ENCODE peak calls at places on chromosomes 11 and 22, in five cellular contexts. N, X, P, G and T are unnamed samples. For H3K4me1, the result is how much of the 10 kb centered on the place peaks cover.

GRCh38 chr11:118339281-118340045 is 3.0 kb downstream of the CD3D start:
- DNase-seq in N (peak), X (no peak), P (no peak), G (no peak), T (no peak)

GRCh38 chr11:110777765-110778164 is 65.5 kb upstream of the ARHGAP20 start:
- DNase-seq in N (no peak), X (no peak), P (no peak), G (peak), T (no peak)

GRCh38 chr11:1303196-1303821 is 6.1 kb downstream of the TOLLIP start:
- DNase-seq in N (no peak), X (no peak), P (peak), G (peak), T (no peak)

GRCh38 chr22:49528420-49528720 is 299.3 kb downstream of the BRD1 start:
- DNase-seq in N (no peak), X (no peak), P (no peak), G (no peak), T (no peak)

GRCh38 chr11:130652671-130653335 is 204.4 kb downstream of the ADAMTS15 start:
- DNase-seq in N (no peak), X (no peak), P (no peak), G (no peak), T (no peak)

GRCh38 chr11:102111011-102111786 is 952 bp downstream of the YAP1 start:
- DNase-seq in N (peak), X (peak), P (peak), G (peak), T (no peak)

GRCh38 chr22:38835888-38836301 is 7.9 kb downstream of the NPTXR start:
- DNase-seq in N (no peak), X (no peak), P (no peak), G (peak), T (no peak)

GRCh38 chr11:68714047-68714856 is 29.9 kb downstream of the GAL start:
- DNase-seq in N (no peak), X (no peak), P (no peak), G (no peak), T (no peak)

GRCh38 chr11:7281083-7281482 is 29.4 kb downstream of the SYT9 start:
- DNase-seq in N (no peak), X (peak), P (no peak), G (peak), T (no peak)

GRCh38 chr11:45662665-45663485 is 2.5 kb downstream of the CHST1 start:
- DNase-seq in N (no peak), X (no peak), P (peak), G (peak), T (no peak)

GRCh38 chr22:50074551-50075042 is 10.6 kb downstream of the MLC1 start:
- DNase-seq in N (no peak), X (no peak), P (no peak), G (no peak), T (no peak)

GRCh38 chr11:23021287-23021863 is 161.1 kb upstream of the CCDC179 start:
- DNase-seq in N (no peak), X (peak), P (peak), G (no peak), T (peak)

GRCh38 chr11:45173064-45173463 is 26.6 kb downstream of the PRDM11 start:
- DNase-seq in N (no peak), X (no peak), P (peak), G (no peak), T (no peak)

GRCh38 chr22:45341503-45341902 is 31.8 kb downstream of the FAM118A start:
- DNase-seq in N (peak), X (no peak), P (no peak), G (no peak), T (no peak)

GRCh38 chr11:60130496-60130895 is 42.0 kb downstream of the MS4A2 start:
- DNase-seq in N (no peak), X (peak), P (peak), G (peak), T (peak)

GRCh38 chr22:43892183-43892894 is 526 bp upstream of the PNPLA5 start:
- DNase-seq in N (no peak), X (no peak), P (no peak), G (no peak), T (no peak)

GRCh38 chr11:34633990-34634725 is 13.3 kb downstream of the EHF start:
- DNase-seq in N (no peak), X (no peak), P (peak), G (peak), T (no peak)

GRCh38 chr22:28983190-28983589 is 78.4 kb downstream of the C22orf31 start:
- DNase-seq in N (no peak), X (no peak), P (no peak), G (peak), T (no peak)

GRCh38 chr11:59152312-59152967 is 9.8 kb downstream of the FAM111A start:
- DNase-seq in N (peak), X (no peak), P (no peak), G (no peak), T (no peak)

GRCh38 chr22:23376256-23376655 is 195.9 kb downstream of the BCR start:
- DNase-seq in N (peak), X (no peak), P (peak), G (peak), T (peak)

GRCh38 chr22:29156507-29156906 is 49.2 kb upstream of the EMID1 start:
- DNase-seq in N (no peak), X (no peak), P (no peak), G (no peak), T (no peak)

GRCh38 chr22:31449521-31449920 is 40.1 kb downstream of the EIF4ENIF1 start:
- DNase-seq in N (no peak), X (no peak), P (no peak), G (no peak), T (no peak)

GRCh38 chr22:35894464-35894878 is 134.2 kb downstream of the RBFOX2 start:
- DNase-seq in N (no peak), X (no peak), P (no peak), G (peak), T (no peak)

GRCh38 chr11:78138694-78139421 is 568 bp downstream of the ALG8 start:
- DNase-seq in N (no peak), X (no peak), P (peak), G (peak), T (no peak)

GRCh38 chr11:57085604-57086003 is 96.1 kb upstream of the LRRC55 start:
- DNase-seq in N (no peak), X (no peak), P (peak), G (no peak), T (no peak)

GRCh38 chr22:45478108-45478771 is 24.4 kb upstream of the FBLN1 start:
- DNase-seq in N (no peak), X (no peak), P (peak), G (no peak), T (no peak)

GRCh38 chr11:40130427-40130826 is 1329.0 kb downstream of the LRRC4C start:
- DNase-seq in N (no peak), X (no peak), P (no peak), G (no peak), T (peak)

GRCh38 chr11:69431893-69432738 is 49.3 kb upstream of the LINC01488 start:
- DNase-seq in N (no peak), X (no peak), P (no peak), G (no peak), T (no peak)

GRCh38 chr22:44549701-44550100 is 51.7 kb upstream of the RTL6 start:
- DNase-seq in N (no peak), X (no peak), P (no peak), G (no peak), T (no peak)

GRCh38 chr11:44936527-44936926 is 14.2 kb downstream of the TP53I11 start:
- DNase-seq in N (peak), X (peak), P (peak), G (peak), T (peak)

GRCh38 chr11:114170226-114170625 is 110.7 kb downstream of the ZBTB16 start:
- DNase-seq in N (no peak), X (no peak), P (no peak), G (no peak), T (no peak)

GRCh38 chr22:50521710-50522109 is 3.7 kb downstream of the SCO2 start:
- DNase-seq in N (no peak), X (no peak), P (no peak), G (no peak), T (no peak)

GRCh38 chr11:91005458-91005857 is 782.6 kb upstream of the CHORDC1 start:
- DNase-seq in N (no peak), X (no peak), P (no peak), G (no peak), T (no peak)

GRCh38 chr11:93727985-93728791 is 13.1 kb downstream of the TAF1D start:
- DNase-seq in N (no peak), X (no peak), P (no peak), G (no peak), T (no peak)

GRCh38 chr11:10505278-10506012 is 35.5 kb downstream of the RNF141 start:
- DNase-seq in N (no peak), X (no peak), P (no peak), G (no peak), T (no peak)

GRCh38 chr11:8098879-8099278 is 17.9 kb downstream of the TUB start:
- DNase-seq in N (no peak), X (no peak), P (no peak), G (no peak), T (no peak)

GRCh38 chr22:21952586-21953571 is at the start of gene PPM1F:
- DNase-seq in N (peak), X (peak), P (peak), G (peak), T (no peak)

GRCh38 chr11:135027461-135027860 is 615.4 kb upstream of the B3GAT1 start:
- DNase-seq in N (peak), X (no peak), P (no peak), G (peak), T (peak)

GRCh38 chr11:22456993-22457748 is 119.0 kb downstream of the SLC17A6 start:
- DNase-seq in N (no peak), X (no peak), P (no peak), G (peak), T (no peak)

DNA sequence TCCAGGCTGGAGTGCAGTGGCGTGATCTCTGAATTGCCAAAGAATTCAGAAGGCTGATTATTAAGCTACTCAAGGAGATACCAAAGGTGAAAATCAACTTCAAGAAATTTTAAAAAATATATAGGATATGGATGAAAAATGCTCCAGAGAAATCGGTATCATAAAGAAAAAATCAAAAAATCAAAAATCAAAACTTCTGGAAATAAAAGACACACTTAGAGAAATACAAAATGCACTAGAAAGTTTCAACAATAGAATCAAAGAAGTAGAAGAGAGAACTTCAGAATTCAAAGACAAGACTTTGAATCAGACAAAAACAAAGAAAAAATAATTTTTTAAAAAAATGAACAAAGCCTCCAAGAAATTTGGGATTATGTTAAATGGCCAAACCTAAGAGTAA is 45.6 kb upstream of the CLTCL1 start:
- DNase-seq in N (no peak), X (no peak), P (no peak), G (no peak), T (no peak)
- H3K27ac ChIP-seq in N (no peak), X (no peak), P (no peak), G (no peak), T (no peak)

DNA sequence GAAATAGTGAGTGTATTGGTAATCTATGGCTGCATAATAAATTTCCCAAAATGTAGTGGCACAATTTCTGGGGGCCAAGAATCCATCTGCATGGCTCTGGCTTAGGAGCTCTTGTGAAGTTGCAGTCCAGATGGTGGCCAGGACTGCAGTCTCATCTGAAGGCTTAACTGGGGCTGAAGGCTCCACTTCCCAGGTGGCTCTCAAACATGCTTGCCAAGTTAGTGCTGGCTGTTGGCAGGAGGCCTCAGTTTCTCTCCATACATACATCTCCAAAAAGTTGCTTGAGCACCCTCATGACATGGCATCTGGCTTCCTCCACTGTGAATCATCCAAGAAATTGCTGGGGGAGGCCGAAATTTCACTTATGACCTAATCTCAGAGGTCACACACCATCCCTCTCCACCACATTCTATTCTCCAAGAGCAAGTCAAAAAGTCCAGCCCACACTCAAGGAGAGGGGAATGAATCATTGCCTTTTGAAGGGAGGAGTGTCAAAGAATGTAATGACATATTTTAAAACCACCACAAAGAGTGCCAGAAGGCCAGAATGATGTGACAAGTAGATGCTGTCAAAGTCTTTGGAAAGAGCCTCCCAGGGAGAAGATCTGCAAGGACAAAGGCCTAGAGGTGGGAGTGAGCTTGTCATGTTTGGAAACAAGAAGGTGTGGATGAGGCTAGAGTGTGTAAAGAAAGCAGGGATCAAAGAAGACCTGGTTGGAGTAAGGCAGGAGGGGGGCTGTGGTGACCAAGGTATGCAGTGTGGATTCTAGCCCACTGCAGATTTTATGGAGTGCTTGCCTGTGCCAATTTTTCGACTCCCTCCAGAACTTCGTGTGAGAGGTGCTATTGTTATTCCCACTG is 566.2 kb downstream of the MIAT start:
- DNase-seq in N (no peak), X (no peak), P (peak), G (peak), T (no peak)
- H3K4me3 ChIP-seq in N (no peak), X (no peak), P (no peak), G (no peak), T (no peak)

DNA sequence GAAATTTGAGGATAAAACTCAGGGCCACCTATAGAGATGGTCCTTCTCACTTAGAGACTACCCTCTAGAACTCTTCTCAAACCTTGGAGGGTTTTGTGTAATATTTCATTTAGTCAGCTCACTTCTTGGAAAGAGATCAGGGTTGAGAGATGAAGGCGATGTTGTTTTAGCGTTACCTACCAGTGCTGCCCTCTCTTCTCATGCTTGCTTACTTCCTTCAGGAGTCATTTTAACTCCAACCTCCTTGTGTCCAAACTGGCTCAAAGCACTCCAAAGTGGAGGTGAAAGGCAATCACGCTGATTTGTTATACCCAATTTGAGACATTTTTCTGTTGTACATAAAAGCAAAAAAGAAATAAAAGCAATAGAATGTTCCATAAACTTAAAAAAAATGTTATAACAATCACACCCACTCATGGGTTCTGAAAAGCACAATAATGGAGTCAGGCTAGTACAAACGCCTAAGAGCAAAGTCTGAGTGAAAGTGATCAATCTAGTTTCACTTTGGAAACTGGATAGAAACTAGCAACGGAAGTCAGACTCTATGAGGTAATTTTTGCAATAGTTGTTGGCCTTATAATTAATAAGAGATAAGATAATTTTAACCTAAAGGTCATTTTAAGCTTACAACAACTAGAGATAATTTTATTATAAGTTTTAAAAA is 117.1 kb downstream of the MRTFA start:
- DNase-seq in N (peak), X (no peak), P (no peak), G (peak), T (no peak)
- H3K4me1 ChIP-seq in N (under half), X (under half), P (half or more), G (under half), T (under half)

GRCh38 chr11:64523456-64524187 is 67.4 kb upstream of the SLC22A12 start:
- DNase-seq in N (no peak), X (no peak), P (no peak), G (no peak), T (no peak)
- H3K27ac ChIP-seq in N (no peak), X (no peak), P (no peak), G (no peak), T (no peak)

GRCh38 chr22:27778299-27779090 is 23.1 kb downstream of the MN1 start:
- DNase-seq in N (no peak), X (no peak), P (no peak), G (no peak), T (no peak)
- H3K4me3 ChIP-seq in N (no peak), X (no peak), P (no peak), G (no peak), T (no peak)

GRCh38 chr11:119780264-119780953 is 51.4 kb upstream of the NECTIN1 start:
- DNase-seq in N (no peak), X (no peak), P (no peak), G (no peak), T (no peak)
- H3K4me1 ChIP-seq in N (under half), X (under half), P (under half), G (under half), T (under half)